ENCODE peak calls at places on chromosomes 6 and 20, in seven cellular contexts. L is MCF 10A, W is amygdala, U is activated T-cell treated with anti-CD3 and anti-CD28 coated beads for 4 hours, G is posterior cingulate gyrus, O is Kasumi-1, P is IMR-90. K is an unnamed sample.

GRCh38 chr20:38023181-38024085 is 9.8 kb downstream of the TTI1 start:
- DNase-seq in W (no peak), G (no peak), O (peak), U (no peak), L (peak), P (peak), K (peak)

GRCh38 chr6:63923139-63923739 is 287.6 kb downstream of the PHF3 start:
- DNase-seq in W (no peak), P (peak), G (no peak), L (peak), O (peak), U (no peak), K (peak)

GRCh38 chr20:60512436-60512835 is 554.2 kb downstream of the CDH26 start:
- DNase-seq in P (peak), U (no peak), G (no peak), L (peak), W (no peak), O (no peak), K (peak)

GRCh38 chr6:129555206-129555832 is 154.7 kb downstream of the ARHGAP18 start:
- DNase-seq in U (no peak), W (no peak), P (peak), L (no peak), O (no peak), G (no peak), K (no peak)

GRCh38 chr20:40920291-40920690 is 108.3 kb upstream of the TOP1 start:
- DNase-seq in L (no peak), U (no peak), W (no peak), P (no peak), O (no peak), G (no peak), K (no peak)

GRCh38 chr6:73746776-73747175 is 50.8 kb downstream of the CD109 start:
- DNase-seq in P (peak), L (no peak), G (no peak), U (no peak), O (no peak), W (no peak), K (no peak)

GRCh38 chr6:84836366-84836765 is 72.0 kb upstream of the TBX18 start:
- DNase-seq in G (no peak), W (no peak), O (no peak), L (peak), U (no peak), P (no peak), K (no peak)

GRCh38 chr20:24633026-24633425 is 163.6 kb downstream of the SYNDIG1 start:
- DNase-seq in P (no peak), U (no peak), L (no peak), G (no peak), W (no peak), O (no peak), K (no peak)

GRCh38 chr20:32980131-32980941 is 23.9 kb downstream of the SUN5 start:
- DNase-seq in U (no peak), P (no peak), O (no peak), W (peak), G (peak), L (no peak), K (no peak)

GRCh38 chr20:48419173-48419572 is 408.6 kb downstream of the PREX1 start:
- DNase-seq in G (no peak), P (no peak), L (no peak), W (no peak), O (no peak), U (no peak), K (no peak)

GRCh38 chr6:138044458-138044857 is 62.8 kb downstream of the PERP start:
- DNase-seq in U (no peak), L (no peak), G (no peak), W (no peak), O (no peak), P (peak), K (peak)

GRCh38 chr20:4949833-4950178 is 51.5 kb downstream of the SLC23A2 start:
- DNase-seq in W (peak), L (peak), G (no peak), O (peak), U (no peak), P (peak), K (peak)

GRCh38 chr6:122798099-122798641 is 9.1 kb downstream of the SMPDL3A start:
- DNase-seq in P (peak), O (no peak), L (peak), W (no peak), U (no peak), G (no peak), K (peak)

GRCh38 chr6:12941422-12941821 is 224.9 kb downstream of the PHACTR1 start:
- DNase-seq in W (no peak), U (no peak), O (no peak), L (peak), P (no peak), G (no peak), K (no peak)

GRCh38 chr6:3601570-3601969 is 144.7 kb upstream of the SLC22A23 start:
- DNase-seq in U (no peak), P (no peak), W (no peak), L (no peak), G (no peak), O (no peak), K (no peak)

GRCh38 chr6:42769051-42769450 is 12.8 kb upstream of the BICRAL start:
- DNase-seq in U (no peak), P (no peak), G (no peak), W (no peak), L (no peak), O (no peak), K (no peak)

GRCh38 chr20:63778857-63779256 is 39.3 kb downstream of the SLC2A4RG start:
- DNase-seq in W (no peak), P (no peak), L (no peak), O (no peak), G (peak), U (no peak), K (no peak)

GRCh38 chr20:11921326-11921725 is 3.6 kb downstream of the BTBD3 start:
- DNase-seq in G (no peak), O (no peak), L (no peak), W (no peak), P (no peak), U (no peak), K (no peak)

GRCh38 chr6:43714311-43715055 is 26.9 kb upstream of the MRPS18A start:
- DNase-seq in U (no peak), O (no peak), G (no peak), L (no peak), P (peak), W (no peak), K (no peak)

GRCh38 chr6:121435444-121436069 is at the start of gene GJA1:
- DNase-seq in O (no peak), G (no peak), L (no peak), P (peak), U (no peak), W (no peak), K (peak)

GRCh38 chr20:23092409-23092756 is 6.3 kb upstream of the CD93 start:
- DNase-seq in O (no peak), U (no peak), G (no peak), W (no peak), L (no peak), P (no peak), K (no peak)

GRCh38 chr6:167919349-167919748 is 78.1 kb upstream of the KIF25 start:
- DNase-seq in W (no peak), P (no peak), G (peak), O (no peak), L (no peak), U (no peak), K (no peak)

K was measured in PC-3.